ENCODE peak calls at places on chromosomes 11 and 22, in seven cellular contexts. U, F, O, J, C, W and B are unnamed samples. For H3K4me1 and H3K27me3, the result is how much of the 10 kb centered on the place peaks cover.

GRCh38 chr11:111231836-111232235 is 13.7 kb upstream of the POU2AF2 start:
- DNase-seq in U (no peak), F (no peak), O (no peak), J (no peak), C (no peak), W (no peak), B (no peak)

GRCh38 chr11:70471254-70471653 is 72.9 kb downstream of the CTTN start:
- DNase-seq in U (no peak), F (no peak), O (peak), J (no peak), C (no peak), W (peak), B (peak)

GRCh38 chr11:57597971-57598830 is 716 bp downstream of the SERPING1 start:
- DNase-seq in U (peak), F (peak), O (peak), J (peak), C (no peak), W (peak), B (no peak)

GRCh38 chr11:130141561-130142341 is 17.8 kb upstream of the ST14 start:
- DNase-seq in U (no peak), F (no peak), O (no peak), J (no peak), C (no peak), W (no peak), B (no peak)

GRCh38 chr11:73322111-73322985 is 14.3 kb downstream of the ARHGEF17 start:
- DNase-seq in U (no peak), F (no peak), O (no peak), J (no peak), C (no peak), W (no peak), B (peak)

GRCh38 chr11:69442012-69442806 is 39.3 kb upstream of the LINC01488 start:
- DNase-seq in U (peak), F (no peak), O (no peak), J (no peak), C (peak), W (no peak), B (no peak)

GRCh38 chr22:30875481-30876215 is 92.9 kb downstream of the MORC2 start:
- DNase-seq in U (no peak), F (no peak), O (no peak), J (peak), C (no peak), W (no peak), B (no peak)

GRCh38 chr11:112440518-112440917 is 179.9 kb upstream of the PLET1 start:
- DNase-seq in U (no peak), F (no peak), O (peak), J (no peak), C (peak), W (peak), B (no peak)

GRCh38 chr22:45551310-45552016 is 48.8 kb downstream of the FBLN1 start:
- DNase-seq in U (peak), F (no peak), O (no peak), J (peak), C (no peak), W (no peak), B (no peak)
- H3K4me1 ChIP-seq in U (under half), F (under half), O (under half), J (under half), C (under half), W (under half), B (half or more)

GRCh38 chr11:131690362-131690761 is 319.9 kb downstream of the NTM start:
- DNase-seq in U (no peak), F (no peak), O (no peak), J (no peak), C (no peak), W (no peak), B (no peak)

GRCh38 chr11:131689049-131689925 is 318.9 kb downstream of the NTM start:
- DNase-seq in U (no peak), F (no peak), O (no peak), J (no peak), C (no peak), W (no peak), B (no peak)

GRCh38 chr11:131686836-131687235 is 316.4 kb downstream of the NTM start:
- DNase-seq in U (no peak), F (no peak), O (no peak), J (no peak), C (no peak), W (no peak), B (no peak)

GRCh38 chr11:131687291-131688055 is 317.1 kb downstream of the NTM start:
- DNase-seq in U (no peak), F (no peak), O (no peak), J (no peak), C (no peak), W (no peak), B (no peak)

GRCh38 chr11:131688056-131688693 is 317.8 kb downstream of the NTM start:
- DNase-seq in U (peak), F (peak), O (peak), J (peak), C (peak), W (peak), B (peak)
- H3K4me3 ChIP-seq in U (no peak), F (no peak), O (peak), J (peak), C (no peak), W (no peak), B (no peak)

GRCh38 chr11:119921571-119921970 is 192.6 kb upstream of the NECTIN1 start:
- DNase-seq in U (no peak), F (no peak), O (no peak), J (no peak), C (no peak), W (no peak), B (no peak)
- H3K27me3 ChIP-seq in U (half or more), F (under half), O (under half), J (under half), C (under half), W (under half), B (under half)

GRCh38 chr11:76772783-76773106 is 10.4 kb upstream of the TSKU start:
- DNase-seq in U (no peak), F (no peak), O (no peak), J (no peak), C (no peak), W (no peak), B (no peak)

GRCh38 chr11:76769645-76770586 is 13.2 kb upstream of the TSKU start:
- DNase-seq in U (peak), F (peak), O (no peak), J (no peak), C (peak), W (no peak), B (peak)

GRCh38 chr11:76770642-76771445 is 12.3 kb upstream of the TSKU start:
- DNase-seq in U (peak), F (peak), O (no peak), J (peak), C (peak), W (no peak), B (peak)

GRCh38 chr11:76772100-76772782 is 10.9 kb upstream of the TSKU start:
- DNase-seq in U (no peak), F (no peak), O (no peak), J (no peak), C (no peak), W (no peak), B (no peak)

GRCh38 chr11:76771446-76772099 is 11.6 kb upstream of the TSKU start:
- DNase-seq in U (no peak), F (no peak), O (no peak), J (no peak), C (no peak), W (no peak), B (no peak)
- H3K4me1 ChIP-seq in U (half or more), F (half or more), O (under half), J (under half), C (half or more), W (under half), B (half or more)